ENCODE peak calls at places on chromosomes 12 and 14, in eight cellular contexts. Q, M, V, B, J, T, R and N are unnamed samples.

GRCh38 chr14:67837011-67837624 is 17.5 kb downstream of the RAD51B start:
- DNase-seq in Q (peak; percentile 63), M (peak; percentile 71), V (peak; percentile 79), B (peak; percentile 74), J (no peak), T (no peak), R (peak; percentile 42), N (peak; percentile 71)

GRCh38 chr14:21825147-21825743 is 151.6 kb upstream of the OR4E1 start:
- DNase-seq in Q (peak; percentile 42), M (peak; percentile 53), V (no peak), B (peak; percentile 74), J (no peak), T (no peak), R (no peak), N (no peak)

GRCh38 chr12:49655595-49656236 is 32.4 kb downstream of the PRPF40B start:
- DNase-seq in Q (no peak), M (no peak), V (no peak), B (no peak), J (no peak), T (no peak), R (no peak), N (no peak)

GRCh38 chr12:26721800-26722199 is 111.2 kb downstream of the ITPR2 start:
- DNase-seq in Q (no peak), M (no peak), V (no peak), B (no peak), J (no peak), T (no peak), R (no peak), N (no peak)

GRCh38 chr12:100268835-100269564 is 2.0 kb downstream of the SCYL2 start:
- DNase-seq in Q (no peak), M (peak; percentile 43), V (no peak), B (no peak), J (no peak), T (no peak), R (no peak), N (no peak)

GRCh38 chr14:105064721-105065143 is 498 bp downstream of the GPR132 start:
- DNase-seq in Q (no peak), M (no peak), V (no peak), B (peak; percentile 52), J (peak; percentile 75), T (no peak), R (no peak), N (peak; percentile 67)

GRCh38 chr12:66345212-66345611 is 42.9 kb downstream of the HELB start:
- DNase-seq in Q (no peak), M (no peak), V (no peak), B (no peak), J (no peak), T (no peak), R (no peak), N (no peak)

GRCh38 chr12:86376052-86376451 is 119.9 kb upstream of the MGAT4C start:
- DNase-seq in Q (no peak), M (peak; percentile 24), V (no peak), B (peak; percentile 40), J (no peak), T (no peak), R (no peak), N (no peak)

GRCh38 chr12:510071-510825 is 50.5 kb downstream of the B4GALNT3 start:
- DNase-seq in Q (no peak), M (no peak), V (peak; percentile 58), B (peak; percentile 84), J (no peak), T (no peak), R (no peak), N (no peak)

GRCh38 chr14:99035712-99036593 is 236.0 kb downstream of the BCL11B start:
- DNase-seq in Q (no peak), M (peak; percentile 73), V (peak; percentile 74), B (peak; percentile 86), J (peak; percentile 97), T (peak; percentile 62), R (no peak), N (peak; percentile 94)
- H3K27ac ChIP-seq in Q (no peak overlapping the region), M (no peak overlapping the region), V (peak overlapping the region; percentile 54), B (no peak overlapping the region), J (peak overlapping the region; percentile 46), T (peak overlapping the region; percentile 59), R (no peak overlapping the region), N (peak overlapping the region; percentile 44)

GRCh38 chr12:53617700-53618099 is 8.5 kb downstream of the ATF7 start:
- DNase-seq in Q (no peak), M (no peak), V (no peak), B (no peak), J (no peak), T (no peak), R (no peak), N (no peak)
- H3K27ac ChIP-seq in Q (peak overlapping the region; percentile 18), M (no peak overlapping the region), V (no peak overlapping the region), B (no peak overlapping the region), J (no peak overlapping the region), T (peak overlapping the region; percentile 40), R (peak overlapping the region; percentile 24), N (no peak overlapping the region)

DNA sequence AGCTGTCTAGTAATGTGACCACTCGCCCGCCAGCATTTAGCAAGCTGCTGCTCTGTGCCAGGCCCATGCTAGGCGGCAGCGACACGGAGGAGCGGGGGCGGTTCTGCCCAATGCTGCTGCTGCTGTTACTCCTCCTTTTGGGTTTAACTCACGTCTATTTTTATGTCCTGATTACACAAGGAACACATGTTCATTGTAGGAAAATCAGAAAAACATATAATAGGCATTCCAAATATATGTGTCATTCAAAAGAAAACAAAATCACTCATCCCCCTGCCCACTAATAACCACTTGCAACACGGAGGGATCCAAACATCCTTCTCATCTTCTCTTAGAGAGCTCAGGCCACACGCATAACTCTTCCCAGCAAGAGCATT is 30.4 kb downstream of the CCDC92 start:
- DNase-seq in Q (no peak), M (no peak), V (no peak), B (no peak), J (peak; percentile 71), T (no peak), R (no peak), N (no peak)
- H3K27ac ChIP-seq in Q (no peak overlapping the region), M (no peak overlapping the region), V (no peak overlapping the region), B (no peak overlapping the region), J (no peak overlapping the region), T (no peak overlapping the region), R (no peak overlapping the region), N (no peak overlapping the region)

GRCh38 chr14:60508707-60509437 is at the start of gene SIX6:
- DNase-seq in Q (no peak), M (peak; percentile 77), V (no peak), B (peak; percentile 95), J (no peak), T (no peak), R (no peak), N (no peak)

GRCh38 chr14:60506462-60506984 is 2.4 kb upstream of the SIX6 start:
- DNase-seq in Q (no peak), M (no peak), V (no peak), B (peak; percentile 49), J (no peak), T (no peak), R (no peak), N (no peak)

GRCh38 chr14:60506010-60506409 is 2.9 kb upstream of the SIX6 start:
- DNase-seq in Q (no peak), M (no peak), V (no peak), B (no peak), J (no peak), T (no peak), R (no peak), N (no peak)

GRCh38 chr14:60508363-60508706 is 611 bp upstream of the SIX6 start:
- DNase-seq in Q (no peak), M (no peak), V (no peak), B (no peak), J (no peak), T (no peak), R (no peak), N (no peak)

DNA sequence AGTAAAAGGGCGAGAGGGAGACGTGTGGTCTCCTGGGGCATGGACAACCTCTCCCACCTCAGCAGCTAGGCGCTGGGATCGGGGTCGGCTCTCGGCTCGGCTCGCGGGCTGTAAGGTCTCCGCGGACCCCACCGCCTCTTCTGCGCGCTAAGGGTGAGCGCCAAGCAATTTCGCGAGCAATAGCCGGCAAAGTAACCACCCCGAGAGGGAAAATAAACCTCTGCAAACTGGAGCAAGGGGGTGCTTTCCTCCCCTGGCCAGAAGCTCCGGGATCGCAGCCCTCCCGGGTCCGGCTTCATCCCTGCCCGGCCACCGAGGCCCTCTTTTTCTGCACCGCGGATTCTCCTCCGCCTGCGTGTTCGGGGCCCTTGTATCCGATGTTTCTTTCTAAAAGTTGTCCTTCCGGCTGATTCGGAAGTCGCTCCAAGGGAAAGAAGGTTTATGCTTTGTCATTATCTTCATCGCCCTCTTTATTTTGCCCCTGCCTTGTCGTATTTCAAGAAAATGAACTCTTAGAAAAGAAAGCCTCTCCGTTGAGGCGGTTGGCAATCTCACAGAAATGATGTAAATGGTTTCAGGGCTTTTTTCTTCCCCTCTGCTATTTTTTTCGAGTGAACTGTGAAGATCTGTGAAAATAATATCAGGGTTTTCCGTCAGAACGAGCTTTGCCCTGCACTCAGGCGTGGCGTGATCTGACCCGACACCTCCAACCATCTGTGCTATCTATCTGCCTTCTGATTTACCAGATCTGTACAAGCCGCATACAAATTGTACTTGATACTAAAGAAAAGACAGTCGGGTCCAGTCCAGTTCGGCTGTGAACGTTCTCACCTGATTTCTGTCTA is 1.7 kb upstream of the SIX6 start:
- DNase-seq in Q (no peak), M (no peak), V (no peak), B (peak; percentile 54), J (no peak), T (no peak), R (no peak), N (no peak)
- H3K27ac ChIP-seq in Q (no peak overlapping the region), M (no peak overlapping the region), V (no peak overlapping the region), B (no peak overlapping the region), J (no peak overlapping the region), T (no peak overlapping the region), R (no peak overlapping the region), N (no peak overlapping the region)

DNA sequence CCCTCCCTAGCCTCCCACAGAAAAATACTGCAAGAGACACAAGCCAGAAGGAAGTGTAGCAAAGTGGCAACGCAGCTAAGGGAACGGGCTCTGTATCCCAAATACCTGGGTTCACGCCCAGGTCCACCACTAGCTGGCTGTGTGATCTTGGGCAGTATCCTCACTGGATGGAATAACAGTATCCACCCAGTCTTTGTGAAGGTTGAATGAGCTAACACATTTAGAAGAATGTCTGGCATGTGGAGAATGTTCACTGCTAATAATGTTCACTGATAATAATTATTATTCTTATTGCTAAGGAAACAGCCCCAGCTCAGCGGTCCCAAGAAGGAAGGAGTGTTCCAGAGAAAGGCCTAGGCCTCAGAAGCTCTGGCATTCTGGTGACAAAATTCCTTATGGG is 70.9 kb downstream of the VWF start:
- DNase-seq in Q (no peak), M (peak; percentile 17), V (no peak), B (no peak), J (no peak), T (no peak), R (no peak), N (no peak)
- H3K27ac ChIP-seq in Q (no peak overlapping the region), M (no peak overlapping the region), V (no peak overlapping the region), B (no peak overlapping the region), J (no peak overlapping the region), T (no peak overlapping the region), R (no peak overlapping the region), N (no peak overlapping the region)

GRCh38 chr14:54653764-54654469 is 87.0 kb downstream of the SAMD4A start:
- DNase-seq in Q (no peak), M (no peak), V (no peak), B (peak; percentile 42), J (peak; percentile 58), T (peak; percentile 49), R (no peak), N (peak; percentile 70)
- H3K27ac ChIP-seq in Q (no peak overlapping the region), M (peak overlapping the region; percentile 62), V (peak overlapping the region; percentile 73), B (no peak overlapping the region), J (peak overlapping the region; percentile 8), T (peak overlapping the region; percentile 85), R (peak overlapping the region; percentile 83), N (peak overlapping the region; percentile 90)

GRCh38 chr12:89326260-89327040 is 25.9 kb downstream of the DUSP6 start:
- DNase-seq in Q (no peak), M (peak; percentile 94), V (no peak), B (peak; percentile 64), J (no peak), T (no peak), R (no peak), N (no peak)
- H3K27ac ChIP-seq in Q (no peak overlapping the region), M (peak overlapping the region; percentile 100), V (no peak overlapping the region), B (peak overlapping the region; percentile 42), J (no peak overlapping the region), T (no peak overlapping the region), R (no peak overlapping the region), N (peak overlapping the region; percentile 30)